ENCODE peak calls at places on chromosomes 13 and 19, in eight cellular contexts. One of them, this sample, is unnamed.
A peak's percentile ranks its signal among the peaks of the same experiment; 100 is the strongest.

GRCh38 chr13:42102961-42103688 is 54.7 kb downstream of the DGKH start:
- DNase-seq in fibroblast of the aortic adventitia: peak; percentile 42
- DNase-seq in skeletal muscle cell: no peak
- DNase-seq in fibroblast of pulmonary artery: no peak
- DNase-seq in lower lobe of right lung: no peak
- DNase-seq in psoas muscle: no peak
- DNase-seq in effector memory CD4-positive, alpha-beta T cell: no peak
- DNase-seq in cardiac muscle cell: no peak
- DNase-seq in this sample: no peak

GRCh38 chr19:12364391-12365093 is 941 bp downstream of the ZNF442 start:
- DNase-seq in fibroblast of the aortic adventitia: peak; percentile 24
- DNase-seq in skeletal muscle cell: no peak
- DNase-seq in fibroblast of pulmonary artery: peak; percentile 24
- DNase-seq in lower lobe of right lung: peak; percentile 59
- DNase-seq in psoas muscle: peak; percentile 54
- DNase-seq in effector memory CD4-positive, alpha-beta T cell: no peak
- DNase-seq in cardiac muscle cell: peak; percentile 27
- DNase-seq in this sample: peak; percentile 77

GRCh38 chr13:61414136-61414535 is 1.5 kb downstream of the PCDH20 start:
- DNase-seq in fibroblast of the aortic adventitia: no peak
- DNase-seq in skeletal muscle cell: no peak
- DNase-seq in fibroblast of pulmonary artery: no peak
- DNase-seq in lower lobe of right lung: no peak
- DNase-seq in psoas muscle: no peak
- DNase-seq in effector memory CD4-positive, alpha-beta T cell: no peak
- DNase-seq in cardiac muscle cell: no peak
- DNase-seq in this sample: no peak

GRCh38 chr19:47107201-47107952 is 6.2 kb downstream of the ZC3H4 start:
- DNase-seq in fibroblast of the aortic adventitia: peak; percentile 41
- DNase-seq in skeletal muscle cell: no peak
- DNase-seq in fibroblast of pulmonary artery: no peak
- DNase-seq in lower lobe of right lung: no peak
- DNase-seq in psoas muscle: no peak
- DNase-seq in effector memory CD4-positive, alpha-beta T cell: no peak
- DNase-seq in cardiac muscle cell: no peak
- DNase-seq in this sample: no peak

GRCh38 chr19:54077334-54077733 is 3.8 kb downstream of the TARM1 start:
- DNase-seq in fibroblast of the aortic adventitia: no peak
- DNase-seq in skeletal muscle cell: no peak
- DNase-seq in fibroblast of pulmonary artery: no peak
- DNase-seq in lower lobe of right lung: no peak
- DNase-seq in psoas muscle: no peak
- DNase-seq in effector memory CD4-positive, alpha-beta T cell: no peak
- DNase-seq in cardiac muscle cell: no peak
- DNase-seq in this sample: no peak

GRCh38 chr13:84655677-84656076 is 773.4 kb upstream of the SLITRK1 start:
- DNase-seq in fibroblast of the aortic adventitia: no peak
- DNase-seq in skeletal muscle cell: no peak
- DNase-seq in fibroblast of pulmonary artery: peak; percentile 33
- DNase-seq in lower lobe of right lung: no peak
- DNase-seq in psoas muscle: no peak
- DNase-seq in effector memory CD4-positive, alpha-beta T cell: no peak
- DNase-seq in cardiac muscle cell: no peak
- DNase-seq in this sample: no peak

GRCh38 chr19:47467914-47468313 is 3.8 kb downstream of the SLC8A2 start:
- DNase-seq in fibroblast of the aortic adventitia: no peak
- DNase-seq in skeletal muscle cell: no peak
- DNase-seq in fibroblast of pulmonary artery: no peak
- DNase-seq in lower lobe of right lung: no peak
- DNase-seq in psoas muscle: no peak
- DNase-seq in effector memory CD4-positive, alpha-beta T cell: no peak
- DNase-seq in cardiac muscle cell: no peak
- DNase-seq in this sample: peak; percentile 19

GRCh38 chr13:27533155-27533643 is 82.8 kb upstream of the MTIF3 start:
- DNase-seq in fibroblast of the aortic adventitia: peak; percentile 69
- DNase-seq in skeletal muscle cell: peak; percentile 21
- DNase-seq in fibroblast of pulmonary artery: peak; percentile 82
- DNase-seq in lower lobe of right lung: peak; percentile 91
- DNase-seq in psoas muscle: peak; percentile 90
- DNase-seq in effector memory CD4-positive, alpha-beta T cell: peak; percentile 29
- DNase-seq in cardiac muscle cell: peak; percentile 91
- DNase-seq in this sample: peak; percentile 94

GRCh38 chr19:2266183-2266993 is 10.2 kb upstream of the JSRP1 start:
- DNase-seq in fibroblast of the aortic adventitia: peak; percentile 76
- DNase-seq in skeletal muscle cell: no peak
- DNase-seq in fibroblast of pulmonary artery: peak; percentile 82
- DNase-seq in lower lobe of right lung: peak; percentile 94
- DNase-seq in psoas muscle: peak; percentile 89
- DNase-seq in effector memory CD4-positive, alpha-beta T cell: no peak
- DNase-seq in cardiac muscle cell: no peak
- DNase-seq in this sample: peak; percentile 94

GRCh38 chr13:99003851-99004471 is 26.1 kb upstream of the DOCK9 start:
- DNase-seq in fibroblast of the aortic adventitia: no peak
- DNase-seq in skeletal muscle cell: no peak
- DNase-seq in fibroblast of pulmonary artery: no peak
- DNase-seq in lower lobe of right lung: no peak
- DNase-seq in psoas muscle: no peak
- DNase-seq in effector memory CD4-positive, alpha-beta T cell: no peak
- DNase-seq in cardiac muscle cell: no peak
- DNase-seq in this sample: no peak

GRCh38 chr19:38378866-38379265 is 4.5 kb downstream of the PSMD8 start:
- DNase-seq in fibroblast of the aortic adventitia: no peak
- DNase-seq in skeletal muscle cell: no peak
- DNase-seq in fibroblast of pulmonary artery: no peak
- DNase-seq in lower lobe of right lung: no peak
- DNase-seq in psoas muscle: no peak
- DNase-seq in effector memory CD4-positive, alpha-beta T cell: no peak
- DNase-seq in cardiac muscle cell: no peak
- DNase-seq in this sample: no peak

GRCh38 chr13:55013051-55013450 is 1984.4 kb downstream of the OLFM4 start:
- DNase-seq in fibroblast of the aortic adventitia: no peak
- DNase-seq in skeletal muscle cell: no peak
- DNase-seq in fibroblast of pulmonary artery: no peak
- DNase-seq in lower lobe of right lung: no peak
- DNase-seq in psoas muscle: no peak
- DNase-seq in effector memory CD4-positive, alpha-beta T cell: no peak
- DNase-seq in cardiac muscle cell: no peak
- DNase-seq in this sample: no peak

GRCh38 chr19:5948697-5949564 is 29.0 kb downstream of the RANBP3 start:
- DNase-seq in fibroblast of the aortic adventitia: peak; percentile 54
- DNase-seq in skeletal muscle cell: no peak
- DNase-seq in fibroblast of pulmonary artery: no peak
- DNase-seq in lower lobe of right lung: no peak
- DNase-seq in psoas muscle: no peak
- DNase-seq in effector memory CD4-positive, alpha-beta T cell: no peak
- DNase-seq in cardiac muscle cell: no peak
- DNase-seq in this sample: no peak

GRCh38 chr19:38693380-38694223 is 46.2 kb downstream of the ACTN4 start:
- DNase-seq in fibroblast of the aortic adventitia: peak; percentile 69
- DNase-seq in skeletal muscle cell: peak; percentile 66
- DNase-seq in fibroblast of pulmonary artery: peak; percentile 81
- DNase-seq in lower lobe of right lung: no peak
- DNase-seq in psoas muscle: no peak
- DNase-seq in effector memory CD4-positive, alpha-beta T cell: no peak
- DNase-seq in cardiac muscle cell: no peak
- DNase-seq in this sample: no peak

GRCh38 chr13:113818700-113819295 is 45.1 kb downstream of the GAS6 start:
- DNase-seq in fibroblast of the aortic adventitia: no peak
- DNase-seq in skeletal muscle cell: no peak
- DNase-seq in fibroblast of pulmonary artery: no peak
- DNase-seq in lower lobe of right lung: no peak
- DNase-seq in psoas muscle: peak; percentile 56
- DNase-seq in effector memory CD4-positive, alpha-beta T cell: no peak
- DNase-seq in cardiac muscle cell: no peak
- DNase-seq in this sample: no peak

GRCh38 chr13:111122631-111123030 is 7.5 kb downstream of the ARHGEF7 start:
- DNase-seq in fibroblast of the aortic adventitia: no peak
- DNase-seq in skeletal muscle cell: no peak
- DNase-seq in fibroblast of pulmonary artery: no peak
- DNase-seq in lower lobe of right lung: no peak
- DNase-seq in psoas muscle: peak; percentile 36
- DNase-seq in effector memory CD4-positive, alpha-beta T cell: no peak
- DNase-seq in cardiac muscle cell: no peak
- DNase-seq in this sample: no peak

GRCh38 chr13:111123649-111124048 is 8.5 kb downstream of the ARHGEF7 start:
- DNase-seq in fibroblast of the aortic adventitia: no peak
- DNase-seq in skeletal muscle cell: no peak
- DNase-seq in fibroblast of pulmonary artery: no peak
- DNase-seq in lower lobe of right lung: no peak
- DNase-seq in psoas muscle: no peak
- DNase-seq in effector memory CD4-positive, alpha-beta T cell: no peak
- DNase-seq in cardiac muscle cell: no peak
- DNase-seq in this sample: no peak

GRCh38 chr13:111122056-111122455 is 6.9 kb downstream of the ARHGEF7 start:
- DNase-seq in fibroblast of the aortic adventitia: no peak
- DNase-seq in skeletal muscle cell: peak; percentile 23
- DNase-seq in fibroblast of pulmonary artery: no peak
- DNase-seq in lower lobe of right lung: no peak
- DNase-seq in psoas muscle: peak; percentile 83
- DNase-seq in effector memory CD4-positive, alpha-beta T cell: no peak
- DNase-seq in cardiac muscle cell: no peak
- DNase-seq in this sample: no peak

GRCh38 chr13:111121421-111121820 is 6.3 kb downstream of the ARHGEF7 start:
- DNase-seq in fibroblast of the aortic adventitia: no peak
- DNase-seq in skeletal muscle cell: no peak
- DNase-seq in fibroblast of pulmonary artery: no peak
- DNase-seq in lower lobe of right lung: no peak
- DNase-seq in psoas muscle: no peak
- DNase-seq in effector memory CD4-positive, alpha-beta T cell: no peak
- DNase-seq in cardiac muscle cell: no peak
- DNase-seq in this sample: no peak

GRCh38 chr13:111123221-111123620 is 8.1 kb downstream of the ARHGEF7 start:
- DNase-seq in fibroblast of the aortic adventitia: no peak
- DNase-seq in skeletal muscle cell: no peak
- DNase-seq in fibroblast of pulmonary artery: no peak
- DNase-seq in lower lobe of right lung: no peak
- DNase-seq in psoas muscle: no peak
- DNase-seq in effector memory CD4-positive, alpha-beta T cell: no peak
- DNase-seq in cardiac muscle cell: no peak
- DNase-seq in this sample: no peak
- H3K4me3 ChIP-seq in fibroblast of the aortic adventitia: no peak overlapping the region
- H3K4me3 ChIP-seq in skeletal muscle cell: no peak overlapping the region
- H3K4me3 ChIP-seq in fibroblast of pulmonary artery: no peak overlapping the region
- H3K4me3 ChIP-seq in lower lobe of right lung: no peak overlapping the region
- H3K4me3 ChIP-seq in psoas muscle: no peak overlapping the region
- H3K4me3 ChIP-seq in effector memory CD4-positive, alpha-beta T cell: no peak overlapping the region
- H3K4me3 ChIP-seq in cardiac muscle cell: no peak overlapping the region
- H3K4me3 ChIP-seq in this sample: no peak overlapping the region

DNA sequence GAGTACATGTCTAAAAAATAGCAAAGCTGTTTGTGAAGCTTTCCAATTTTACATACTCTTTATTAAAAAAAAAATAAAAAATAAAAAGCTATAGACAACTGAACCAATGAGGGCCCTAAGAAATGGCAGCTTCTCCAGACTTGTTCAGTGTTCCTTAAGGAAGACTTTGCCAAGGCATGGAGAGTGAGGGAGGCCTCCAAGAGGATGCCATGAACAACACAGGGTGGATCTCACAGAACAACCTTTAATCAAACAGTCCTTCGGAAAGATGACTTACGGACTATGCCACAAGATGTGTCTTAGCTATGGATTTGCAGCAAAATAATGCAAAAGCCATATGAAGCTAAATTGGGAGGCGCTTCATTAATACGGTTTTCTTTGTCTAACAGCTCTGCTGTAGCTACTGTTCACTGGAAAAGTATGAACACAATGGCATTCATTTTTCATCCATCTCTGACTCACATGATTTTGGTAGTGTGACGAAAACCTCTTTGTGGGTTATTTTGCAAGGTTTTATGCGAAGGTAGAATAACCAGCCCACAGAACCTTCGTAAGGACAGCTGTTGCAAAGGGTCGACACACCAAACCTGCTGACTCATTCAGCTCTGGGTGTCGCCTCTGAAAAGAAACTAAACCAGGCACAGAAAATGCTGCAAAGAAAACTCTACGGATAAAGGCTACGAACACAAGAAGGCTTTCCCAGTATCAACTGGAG is 27.7 kb downstream of the EFNB2 start:
- DNase-seq in fibroblast of the aortic adventitia: peak; percentile 91
- DNase-seq in skeletal muscle cell: peak; percentile 96
- DNase-seq in fibroblast of pulmonary artery: peak; percentile 96
- DNase-seq in lower lobe of right lung: no peak
- DNase-seq in psoas muscle: no peak
- DNase-seq in effector memory CD4-positive, alpha-beta T cell: no peak
- DNase-seq in cardiac muscle cell: no peak
- DNase-seq in this sample: no peak
- H3K4me3 ChIP-seq in fibroblast of the aortic adventitia: no peak overlapping the region
- H3K4me3 ChIP-seq in skeletal muscle cell: peak overlapping the region; percentile 15
- H3K4me3 ChIP-seq in fibroblast of pulmonary artery: peak overlapping the region; percentile 23
- H3K4me3 ChIP-seq in lower lobe of right lung: no peak overlapping the region
- H3K4me3 ChIP-seq in psoas muscle: peak overlapping the region; percentile 40
- H3K4me3 ChIP-seq in effector memory CD4-positive, alpha-beta T cell: no peak overlapping the region
- H3K4me3 ChIP-seq in cardiac muscle cell: no peak overlapping the region
- H3K4me3 ChIP-seq in this sample: no peak overlapping the region

GRCh38 chr19:40217027-40217810 is 965 bp downstream of the TTC9B start:
- DNase-seq in fibroblast of the aortic adventitia: no peak
- DNase-seq in skeletal muscle cell: no peak
- DNase-seq in fibroblast of pulmonary artery: no peak
- DNase-seq in lower lobe of right lung: peak; percentile 73
- DNase-seq in psoas muscle: peak; percentile 74
- DNase-seq in effector memory CD4-positive, alpha-beta T cell: no peak
- DNase-seq in cardiac muscle cell: peak; percentile 15
- DNase-seq in this sample: no peak
- H3K4me3 ChIP-seq in fibroblast of the aortic adventitia: no peak overlapping the region
- H3K4me3 ChIP-seq in skeletal muscle cell: no peak overlapping the region
- H3K4me3 ChIP-seq in fibroblast of pulmonary artery: no peak overlapping the region
- H3K4me3 ChIP-seq in lower lobe of right lung: peak overlapping the region; percentile 8
- H3K4me3 ChIP-seq in psoas muscle: peak overlapping the region; percentile 34
- H3K4me3 ChIP-seq in effector memory CD4-positive, alpha-beta T cell: no peak overlapping the region
- H3K4me3 ChIP-seq in cardiac muscle cell: no peak overlapping the region
- H3K4me3 ChIP-seq in this sample: no peak overlapping the region

GRCh38 chr13:40519637-40520036 is 146.8 kb downstream of the FOXO1 start:
- DNase-seq in fibroblast of the aortic adventitia: no peak
- DNase-seq in skeletal muscle cell: no peak
- DNase-seq in fibroblast of pulmonary artery: no peak
- DNase-seq in lower lobe of right lung: no peak
- DNase-seq in psoas muscle: peak; percentile 56
- DNase-seq in effector memory CD4-positive, alpha-beta T cell: no peak
- DNase-seq in cardiac muscle cell: no peak
- DNase-seq in this sample: no peak
- H3K4me3 ChIP-seq in fibroblast of the aortic adventitia: no peak overlapping the region
- H3K4me3 ChIP-seq in skeletal muscle cell: no peak overlapping the region
- H3K4me3 ChIP-seq in fibroblast of pulmonary artery: no peak overlapping the region
- H3K4me3 ChIP-seq in lower lobe of right lung: no peak overlapping the region
- H3K4me3 ChIP-seq in psoas muscle: no peak overlapping the region
- H3K4me3 ChIP-seq in effector memory CD4-positive, alpha-beta T cell: no peak overlapping the region
- H3K4me3 ChIP-seq in cardiac muscle cell: no peak overlapping the region
- H3K4me3 ChIP-seq in this sample: no peak overlapping the region

This sample was measured in kidney.